ENCODE peak calls at places on chromosomes 11 and 22, in four cellular contexts. One of them, this sample, is unnamed.

GRCh38 chr11:86138958-86139357 is 70.1 kb upstream of the PICALM start:
- DNase-seq in A549: no peak
- DNase-seq in IMR-90: no peak
- DNase-seq in K562: no peak
- DNase-seq in this sample: no peak

GRCh38 chr11:294795-295194 is 4.5 kb downstream of the IFITM5 start:
- DNase-seq in IMR-90: no peak
- DNase-seq in A549: no peak
- DNase-seq in K562: no peak
- DNase-seq in this sample: no peak

GRCh38 chr11:35290876-35291275 is 128.5 kb downstream of the SLC1A2 start:
- DNase-seq in A549: no peak
- DNase-seq in K562: no peak
- DNase-seq in IMR-90: no peak
- DNase-seq in this sample: no peak

GRCh38 chr11:556175-556699 is 4.3 kb downstream of the LMNTD2 start:
- DNase-seq in IMR-90: no peak
- DNase-seq in K562: no peak
- DNase-seq in A549: no peak
- DNase-seq in this sample: no peak

GRCh38 chr11:5684627-5685362 is at the start of gene TRIM5:
- DNase-seq in K562: peak; percentile 94
- DNase-seq in A549: peak; percentile 94
- DNase-seq in IMR-90: peak; percentile 99
- DNase-seq in this sample: peak; percentile 45

GRCh38 chr22:34972498-34972897 is 93.5 kb upstream of the ISX start:
- DNase-seq in IMR-90: no peak
- DNase-seq in A549: no peak
- DNase-seq in K562: no peak
- DNase-seq in this sample: no peak

GRCh38 chr11:103338621-103339484 is 229.6 kb downstream of the DYNC2H1 start:
- DNase-seq in K562: no peak
- DNase-seq in IMR-90: peak; percentile 66
- DNase-seq in A549: peak; percentile 9
- DNase-seq in this sample: no peak

GRCh38 chr11:2440646-2441045 is 3.7 kb downstream of the TRPM5 start:
- DNase-seq in A549: no peak
- DNase-seq in K562: no peak
- DNase-seq in IMR-90: no peak
- DNase-seq in this sample: no peak

GRCh38 chr11:134957540-134958335 is 545.7 kb upstream of the B3GAT1 start:
- DNase-seq in K562: no peak
- DNase-seq in A549: no peak
- DNase-seq in IMR-90: no peak
- DNase-seq in this sample: no peak

GRCh38 chr22:37032134-37032534 is 12.6 kb downstream of the MPST start:
- DNase-seq in IMR-90: no peak
- DNase-seq in K562: no peak
- DNase-seq in A549: no peak
- DNase-seq in this sample: no peak

GRCh38 chr11:9858822-9859221 is 194.9 kb downstream of the SWAP70 start:
- DNase-seq in A549: peak; percentile 32
- DNase-seq in K562: no peak
- DNase-seq in IMR-90: peak; percentile 50
- DNase-seq in this sample: peak; percentile 36

GRCh38 chr11:34184505-34185015 is 79.1 kb downstream of the NAT10 start:
- DNase-seq in IMR-90: no peak
- DNase-seq in A549: no peak
- DNase-seq in K562: no peak
- DNase-seq in this sample: no peak
- TF ChIP-seq USF2 in IMR-90: no peak
- TF ChIP-seq USF2 in A549: no peak
- TF ChIP-seq USF2 in K562: no peak
- TF ChIP-seq USF2 in this sample: no peak

DNA sequence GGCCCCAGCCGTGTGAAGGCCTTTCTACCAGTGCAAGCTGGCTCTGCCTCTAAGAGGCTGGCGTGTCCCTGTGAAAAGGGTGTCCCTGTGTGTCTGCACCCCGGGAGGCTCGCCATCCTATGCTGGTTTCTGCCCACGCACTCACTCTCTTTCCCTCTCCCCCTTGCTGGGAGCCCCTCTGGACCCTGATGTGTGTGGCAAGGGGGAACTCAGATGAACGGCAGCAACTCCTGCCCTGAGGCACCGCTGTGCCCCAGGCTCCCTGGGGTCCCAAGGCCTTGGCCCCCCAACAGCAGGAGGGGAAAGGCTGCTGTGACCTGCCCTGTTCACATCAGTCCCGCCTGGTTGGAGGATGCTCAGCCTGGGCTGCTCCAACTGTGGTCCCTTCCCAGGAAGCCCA is 19.3 kb upstream of the LRRC32 start:
- DNase-seq in A549: no peak
- DNase-seq in IMR-90: no peak
- DNase-seq in K562: no peak
- DNase-seq in this sample: no peak
- TF ChIP-seq RCOR1 in A549: no peak
- TF ChIP-seq RCOR1 in IMR-90: no peak
- TF ChIP-seq RCOR1 in K562: no peak
- TF ChIP-seq RCOR1 in this sample: no peak

GRCh38 chr11:125802387-125802786 is 14.5 kb downstream of the PATE3 start:
- DNase-seq in IMR-90: no peak
- DNase-seq in A549: no peak
- DNase-seq in K562: no peak
- DNase-seq in this sample: no peak
- TF ChIP-seq USF2 in IMR-90: no peak
- TF ChIP-seq USF2 in A549: no peak
- TF ChIP-seq USF2 in K562: no peak
- TF ChIP-seq USF2 in this sample: no peak

GRCh38 chr11:75293903-75294302 is 53.3 kb downstream of the TPBGL start:
- DNase-seq in K562: peak; percentile 50
- DNase-seq in IMR-90: no peak
- DNase-seq in A549: no peak
- DNase-seq in this sample: no peak
- TF ChIP-seq RCOR1 in K562: no peak
- TF ChIP-seq RCOR1 in IMR-90: no peak
- TF ChIP-seq RCOR1 in A549: no peak
- TF ChIP-seq RCOR1 in this sample: no peak

This sample was measured in SK-N-SH.